ENCODE peak calls at places on chromosomes 7 and 10, in six cellular contexts. M, J, N, P, A and H are unnamed samples.

GRCh38 chr7:69898189-69898588 is 299.9 kb downstream of the AUTS2 start:
- DNase-seq in J (no peak), M (no peak), P (no peak), A (no peak), N (no peak), H (no peak)

GRCh38 chr10:37856881-37857286 is 526 bp downstream of the ZNF248 start:
- DNase-seq in A (no peak), J (peak; percentile 84), M (peak; percentile 20), N (no peak), P (no peak), H (peak; percentile 1)

GRCh38 chr7:25382175-25382574 is 153.9 kb upstream of the NPVF start:
- DNase-seq in M (no peak), N (no peak), A (no peak), P (no peak), J (no peak), H (no peak)

GRCh38 chr7:115356139-115356746 is 434.3 kb downstream of the MDFIC start:
- DNase-seq in A (peak; percentile 8), P (no peak), J (no peak), N (peak; percentile 13), M (no peak), H (no peak)

GRCh38 chr10:26211781-26212444 is 4.7 kb upstream of the GAD2 start:
- DNase-seq in P (no peak), N (no peak), M (no peak), J (no peak), A (no peak), H (no peak)

GRCh38 chr7:102197599-102197998 is 89.1 kb upstream of the SH2B2 start:
- DNase-seq in P (no peak), A (no peak), N (no peak), M (no peak), J (no peak), H (no peak)

GRCh38 chr7:94997547-94997946 is 90.2 kb downstream of the PPP1R9A start:
- DNase-seq in N (no peak), A (no peak), M (no peak), P (no peak), J (no peak), H (no peak)

GRCh38 chr7:51121945-51122425 is 194.6 kb downstream of the COBL start:
- DNase-seq in A (no peak), M (peak; percentile 52), P (no peak), N (peak; percentile 2), J (no peak), H (peak; percentile 4)

GRCh38 chr10:1715821-1716220 is 21.5 kb downstream of the ADARB2 start:
- DNase-seq in A (peak; percentile 80), P (peak; percentile 25), M (no peak), J (no peak), N (no peak), H (peak; percentile 37)

GRCh38 chr7:36080843-36081242 is 72.2 kb upstream of the EEPD1 start:
- DNase-seq in P (no peak), J (peak; percentile 50), A (no peak), N (no peak), M (no peak), H (no peak)

GRCh38 chr10:101536800-101537199 is 51.3 kb downstream of the POLL start:
- DNase-seq in M (no peak), A (peak; percentile 51), J (no peak), P (no peak), N (no peak), H (no peak)

GRCh38 chr10:114212153-114212552 is 26.9 kb upstream of the VWA2 start:
- DNase-seq in N (no peak), J (no peak), P (no peak), M (no peak), A (no peak), H (no peak)

GRCh38 chr10:98376485-98376884 is 38.5 kb downstream of the PYROXD2 start:
- DNase-seq in A (no peak), P (no peak), J (no peak), M (no peak), N (peak; percentile 68), H (no peak)

GRCh38 chr7:128530855-128531104 is 54.2 kb downstream of the METTL2B start:
- DNase-seq in P (peak; percentile 74), M (no peak), J (no peak), N (no peak), A (peak; percentile 21), H (no peak)

GRCh38 chr10:77321868-77322267 is 315.7 kb downstream of the KCNMA1 start:
- DNase-seq in M (no peak), N (peak; percentile 52), P (no peak), A (no peak), J (no peak), H (no peak)

GRCh38 chr10:47309403-47310089 is 9.5 kb downstream of the GDF10 start:
- DNase-seq in J (no peak), N (no peak), P (no peak), M (no peak), A (peak; percentile 43), H (no peak)
- TF ChIP-seq CTCF in J (no peak), N (peak; percentile 20), P (peak; percentile 32), M (peak; percentile 28), A (peak; percentile 22), H (peak; percentile 42)

DNA sequence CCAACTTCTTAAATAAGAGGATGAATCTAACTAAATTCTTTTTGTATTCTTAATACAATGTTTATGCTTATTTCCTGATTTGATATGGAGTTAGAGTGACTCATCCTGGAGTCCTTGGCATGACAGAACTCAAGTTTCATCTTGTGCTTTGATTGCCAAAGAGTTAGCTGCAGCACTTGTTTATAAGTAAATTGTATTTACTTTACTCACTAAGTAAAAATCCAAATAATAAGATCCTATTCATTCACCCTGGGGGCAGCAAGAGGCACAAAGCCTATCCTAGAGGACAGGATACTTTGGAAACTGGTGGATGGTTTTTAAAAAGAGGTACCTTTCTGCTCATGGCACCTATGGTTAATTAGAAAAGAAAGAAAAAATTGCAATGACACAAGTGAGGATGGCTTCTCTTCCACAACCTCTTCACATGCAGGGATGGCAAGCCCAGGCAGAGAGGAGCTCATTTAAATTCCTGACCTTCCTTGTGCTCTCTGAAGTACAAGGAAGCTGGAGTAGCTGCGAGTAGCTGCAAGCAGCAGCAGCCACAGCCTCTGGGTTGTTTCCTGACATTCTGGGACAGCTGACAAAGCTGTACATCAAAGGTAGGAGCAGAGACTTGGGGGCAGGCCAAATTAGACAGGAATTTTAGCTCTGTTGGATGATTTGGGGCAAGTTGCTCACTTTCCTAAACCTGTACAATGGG is 28.5 kb upstream of the CROT start:
- DNase-seq in M (no peak), N (peak; percentile 86), J (no peak), A (peak; percentile 85), P (no peak), H (no peak)
- TF ChIP-seq CTCF in M (no peak), N (no peak), J (no peak), A (no peak), P (no peak), H (no peak)

GRCh38 chr10:102713483-102713813 is 749 bp downstream of the ARL3 start:
- DNase-seq in A (no peak), J (no peak), P (no peak), M (no peak), N (no peak), H (no peak)
- TF ChIP-seq CTCF in A (no peak), J (no peak), P (no peak), M (no peak), N (no peak), H (no peak)

GRCh38 chr10:34786464-34786863 is 28.6 kb downstream of the PARD3 start:
- DNase-seq in P (no peak), A (no peak), J (no peak), M (no peak), N (peak; percentile 34), H (no peak)
- TF ChIP-seq CTCF in P (no peak), A (no peak), J (no peak), M (no peak), N (no peak), H (no peak)

GRCh38 chr7:157944051-157944450 is 607.2 kb downstream of the DNAJB6 start:
- DNase-seq in A (no peak), M (no peak), P (no peak), J (peak; percentile 62), N (no peak), H (no peak)

GRCh38 chr7:157944734-157945291 is 608.0 kb downstream of the DNAJB6 start:
- DNase-seq in J (peak; percentile 58), P (no peak), M (no peak), A (no peak), N (no peak), H (no peak)

GRCh38 chr7:157945401-157945800 is 608.6 kb downstream of the DNAJB6 start:
- DNase-seq in A (no peak), M (no peak), N (no peak), P (no peak), J (peak; percentile 81), H (no peak)

GRCh38 chr7:157947504-157947903 is 610.7 kb downstream of the DNAJB6 start:
- DNase-seq in A (no peak), M (no peak), P (no peak), J (no peak), N (no peak), H (no peak)

GRCh38 chr7:157946398-157947060 is 609.7 kb downstream of the DNAJB6 start:
- DNase-seq in N (no peak), A (no peak), J (peak; percentile 58), M (no peak), P (no peak), H (no peak)
- TF ChIP-seq CTCF in N (no peak), A (no peak), J (no peak), M (no peak), P (no peak), H (no peak)

DNA sequence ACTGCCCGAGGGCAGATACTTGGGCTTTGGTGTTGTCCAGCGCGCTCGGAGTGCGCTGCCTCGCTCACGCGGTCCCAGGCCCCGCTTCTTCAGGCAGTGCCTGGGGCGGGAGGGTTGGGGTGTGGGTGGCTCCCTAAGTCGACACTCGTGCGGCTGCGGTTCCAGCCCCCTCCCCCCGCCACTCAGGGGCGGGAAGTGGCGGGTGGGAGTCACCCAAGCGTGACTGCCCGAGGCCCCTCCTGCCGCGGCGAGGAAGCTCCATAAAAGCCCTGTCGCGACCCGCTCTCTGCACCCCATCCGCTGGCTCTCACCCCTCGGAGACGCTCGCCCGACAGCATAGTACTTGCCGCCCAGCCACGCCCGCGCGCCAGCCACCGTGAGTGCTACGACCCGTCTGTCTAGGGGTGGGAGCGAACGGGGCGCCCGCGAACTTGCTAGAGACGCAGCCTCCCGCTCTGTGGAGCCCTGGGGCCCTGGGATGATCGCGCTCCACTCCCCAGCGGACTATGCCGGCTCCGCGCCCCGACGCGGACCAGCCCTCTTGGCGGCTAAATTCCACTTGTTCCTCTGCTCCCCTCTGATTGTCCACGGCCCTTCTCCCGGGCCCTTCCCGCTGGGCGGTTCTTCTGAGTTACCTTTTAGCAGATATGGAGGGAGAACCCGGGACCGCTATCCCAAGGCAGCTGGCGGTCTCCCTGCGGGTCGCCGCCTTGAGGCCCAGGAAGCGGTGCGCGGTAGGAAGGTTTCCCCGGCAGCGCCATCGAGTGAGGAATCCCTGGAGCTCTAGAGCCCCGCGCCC is at the start of gene NPY:
- DNase-seq in A (no peak), P (no peak), M (no peak), J (no peak), N (peak; percentile 4), H (peak; percentile 2)
- TF ChIP-seq CTCF in A (no peak), P (no peak), M (no peak), J (no peak), N (no peak), H (no peak)

GRCh38 chr10:64115913-64116643 is 594.9 kb downstream of the REEP3 start:
- DNase-seq in A (peak; percentile 46), M (no peak), P (no peak), N (no peak), J (no peak), H (peak; percentile 38)
- TF ChIP-seq CTCF in A (peak; percentile 46), M (peak; percentile 50), P (peak; percentile 59), N (peak; percentile 18), J (no peak), H (peak; percentile 65)